ENCODE peak calls at places on chromosome 6, in five cellular contexts. D is upper lobe of left lung, K is K562, Y is A549, W is HepG2. L is an unnamed sample.
A peak's percentile ranks its signal among the peaks of the same experiment; 100 is the strongest.

GRCh38 chr6:4220619-4221018 is 85.2 kb upstream of the ECI2 start:
- ATAC-seq in D (no peak), K (no peak), Y (no peak), W (no peak), L (peak; percentile 51)

GRCh38 chr6:6725120-6725833 is 136.8 kb downstream of the LY86 start:
- ATAC-seq in D (peak; percentile 6), K (no peak), Y (no peak), W (no peak), L (no peak)

GRCh38 chr6:5979650-5980427 is 26.9 kb downstream of the NRN1 start:
- ATAC-seq in D (no peak), K (no peak), Y (no peak), W (no peak), L (peak; percentile 91)

GRCh38 chr6:118240878-118241528 is 307.1 kb upstream of the PLN start:
- ATAC-seq in D (no peak), K (no peak), Y (no peak), W (no peak), L (no peak)

GRCh38 chr6:100203391-100203790 is 209.4 kb upstream of the MCHR2 start:
- ATAC-seq in D (no peak), K (no peak), Y (peak; percentile 79), W (no peak), L (no peak)

GRCh38 chr6:18501313-18502013 is 114.3 kb downstream of the RNF144B start:
- ATAC-seq in D (peak; percentile 64), K (no peak), Y (no peak), W (peak; percentile 30), L (peak; percentile 67)

GRCh38 chr6:33160728-33161323 is 31.4 kb downstream of the COL11A2 start:
- ATAC-seq in D (peak; percentile 61), K (no peak), Y (peak; percentile 65), W (no peak), L (peak; percentile 69)

GRCh38 chr6:98847767-98848538 is 13.6 kb downstream of the POU3F2 start:
- ATAC-seq in D (peak; percentile 58), K (no peak), Y (no peak), W (no peak), L (peak; percentile 28)

GRCh38 chr6:100126682-100127484 is 132.9 kb upstream of the MCHR2 start:
- ATAC-seq in D (no peak), K (peak; percentile 29), Y (no peak), W (no peak), L (no peak)

GRCh38 chr6:1814279-1814678 is 204.6 kb downstream of the FOXC1 start:
- ATAC-seq in D (no peak), K (no peak), Y (no peak), W (no peak), L (no peak)

GRCh38 chr6:168877821-168878282 is 375.8 kb downstream of the THBS2 start:
- ATAC-seq in D (peak; percentile 30), K (peak; percentile 33), Y (peak; percentile 62), W (peak; percentile 22), L (no peak)
- TF ChIP-seq EP300 in D (no peak), K (no peak), Y (no peak), W (no peak), L (no peak)

DNA sequence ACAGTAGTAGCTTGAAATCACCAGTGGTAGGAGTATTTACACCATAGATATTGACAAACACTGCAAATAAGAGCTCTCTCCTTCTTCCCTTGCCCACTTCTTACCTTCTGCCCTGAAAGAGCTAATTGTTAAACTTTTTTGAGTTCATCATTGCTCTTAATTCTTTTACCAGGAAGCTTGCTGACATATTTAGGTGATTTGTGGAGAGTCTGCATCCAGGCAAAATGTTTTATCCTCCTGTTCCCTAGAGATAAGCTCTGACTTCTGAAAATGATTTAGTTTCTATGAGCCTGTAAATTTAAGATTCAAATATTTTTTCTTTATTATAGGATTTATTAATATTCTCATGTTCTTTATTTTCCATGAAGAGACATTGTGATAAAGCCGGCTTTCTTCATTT is 81.5 kb downstream of the ADGRB3 start:
- ATAC-seq in D (no peak), K (peak; percentile 49), Y (no peak), W (no peak), L (no peak)
- H3K4me1 ChIP-seq in D (no peaks in the 10 kb centered on the region), K (peaks cover 30% of the 10 kb centered on the region), Y (no peaks in the 10 kb centered on the region), W (no peaks in the 10 kb centered on the region), L (no peaks in the 10 kb centered on the region)

DNA sequence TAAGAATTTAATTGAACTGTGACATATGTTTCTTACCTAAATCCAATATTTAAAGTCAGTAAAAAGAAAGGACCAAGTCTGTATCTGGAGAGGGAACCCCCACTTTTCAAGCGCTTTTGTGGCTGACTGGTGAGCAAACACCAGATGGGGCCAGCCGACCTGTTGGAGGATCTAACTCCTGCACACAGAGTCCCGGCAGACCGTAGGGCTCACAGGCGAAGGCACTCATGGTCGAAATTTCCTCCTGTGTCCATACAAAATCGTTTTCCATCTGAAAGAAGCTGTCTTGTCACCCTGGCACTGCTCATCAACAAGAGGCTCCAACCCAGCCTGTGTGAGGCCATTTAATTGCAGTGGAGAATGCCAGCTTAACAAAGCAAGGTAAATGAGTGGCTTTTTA is 94.0 kb downstream of the SCML4 start:
- ATAC-seq in D (no peak), K (no peak), Y (no peak), W (peak; percentile 43), L (no peak)
- H3K4me3 ChIP-seq in D (no peak overlapping the region), K (no peak overlapping the region), Y (no peak overlapping the region), W (peak overlapping the region; percentile 14), L (no peak overlapping the region)

GRCh38 chr6:108710560-108710959 is 137.7 kb upstream of the ARMC2 start:
- ATAC-seq in D (no peak), K (no peak), Y (no peak), W (no peak), L (no peak)

GRCh38 chr6:108710046-108710445 is 138.2 kb upstream of the ARMC2 start:
- ATAC-seq in D (no peak), K (no peak), Y (no peak), W (no peak), L (no peak)

GRCh38 chr6:108712946-108713345 is 135.3 kb upstream of the ARMC2 start:
- ATAC-seq in D (peak; percentile 4), K (no peak), Y (no peak), W (no peak), L (no peak)

GRCh38 chr6:108711831-108712230 is 136.4 kb upstream of the ARMC2 start:
- ATAC-seq in D (no peak), K (no peak), Y (no peak), W (no peak), L (no peak)

GRCh38 chr6:108711094-108711493 is 137.1 kb upstream of the ARMC2 start:
- ATAC-seq in D (no peak), K (no peak), Y (no peak), W (no peak), L (no peak)
- TF ChIP-seq EP300 in D (no peak), K (no peak), Y (no peak), W (no peak), L (no peak)

DNA sequence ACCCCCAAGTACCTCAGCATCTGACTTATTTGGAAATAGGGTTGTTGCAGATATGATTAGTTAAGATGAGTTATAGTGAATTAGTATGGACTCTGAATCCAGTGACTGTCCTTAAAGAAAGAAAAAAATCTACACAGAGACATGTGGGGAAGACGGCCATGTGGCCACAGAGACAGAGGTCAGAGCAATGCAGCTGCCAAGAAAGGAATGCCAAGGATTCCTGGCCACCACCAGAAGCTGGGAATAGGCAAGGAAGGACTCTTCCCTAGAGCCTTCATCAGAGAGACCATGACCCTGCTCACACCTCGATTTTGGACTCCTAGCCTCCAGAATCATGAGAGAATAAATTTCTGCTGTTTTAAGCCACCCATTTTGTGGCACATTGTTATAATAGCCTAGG is 81.8 kb downstream of the FYN start:
- ATAC-seq in D (no peak), K (no peak), Y (no peak), W (no peak), L (no peak)
- H3K4me1 ChIP-seq in D (peaks cover 19% of the 10 kb centered on the region), K (peaks cover 17% of the 10 kb centered on the region), Y (no peaks in the 10 kb centered on the region), W (peaks cover 78% of the 10 kb centered on the region), L (peaks cover 29% of the 10 kb centered on the region)

L was measured in gastroesophageal sphincter.